ENCODE peak calls at places on chromosomes 6 and 20, in five cellular contexts. P, D, Z, M and Q are unnamed samples.

GRCh38 chr6:42889815-42890214 is 10.4 kb downstream of the RPL7L1 start:
- DNase-seq in D (no peak), P (no peak), M (no peak), Z (no peak), Q (no peak)

GRCh38 chr6:107823047-107823557 is 1.0 kb downstream of the SCML4 start:
- DNase-seq in M (peak), Z (peak), D (peak), P (no peak), Q (no peak)

GRCh38 chr20:19937651-19938420 is 79.3 kb upstream of the NAA20 start:
- DNase-seq in D (no peak), M (no peak), Z (no peak), P (no peak), Q (no peak)

GRCh38 chr20:8807480-8808179 is 261.3 kb upstream of the PLCB4 start:
- DNase-seq in D (no peak), P (no peak), Z (no peak), M (no peak), Q (no peak)

GRCh38 chr6:108805611-108806181 is 42.5 kb upstream of the ARMC2 start:
- DNase-seq in P (no peak), D (no peak), M (no peak), Z (no peak), Q (no peak)

GRCh38 chr6:28914941-28915340 is 8.8 kb downstream of the TRIM27 start:
- DNase-seq in Z (no peak), P (no peak), M (no peak), D (no peak), Q (no peak)

GRCh38 chr6:93417421-93417996 is 1.9 kb downstream of the EPHA7 start:
- DNase-seq in P (peak), D (no peak), Z (no peak), M (no peak), Q (peak)

GRCh38 chr20:53774487-53775203 is 181.0 kb upstream of the ZNF217 start:
- DNase-seq in M (no peak), P (no peak), D (no peak), Z (no peak), Q (no peak)

GRCh38 chr6:32087574-32088486 is 21.3 kb downstream of the TNXB start:
- DNase-seq in D (peak), P (no peak), M (peak), Z (peak), Q (no peak)

GRCh38 chr20:20425785-20426471 is 58.0 kb downstream of the INSM1 start:
- DNase-seq in Z (no peak), P (no peak), D (no peak), M (no peak), Q (no peak)

GRCh38 chr6:164216368-164216767 is 801.9 kb downstream of the QKI start:
- DNase-seq in Z (no peak), P (peak), D (no peak), M (no peak), Q (no peak)

GRCh38 chr6:115843945-115844344 is 216.7 kb downstream of the FRK start:
- DNase-seq in Z (no peak), D (no peak), M (no peak), P (no peak), Q (no peak)

GRCh38 chr20:14470231-14470894 is 133.0 kb upstream of the FLRT3 start:
- DNase-seq in P (no peak), M (no peak), D (no peak), Z (no peak), Q (no peak)

GRCh38 chr6:138287144-138287955 is 69.1 kb upstream of the PBOV1 start:
- DNase-seq in P (peak), Z (peak), D (peak), M (peak), Q (peak)